ENCODE peak calls at places on chromosomes 16 and 17, in four cellular contexts. One of them, this sample, is unnamed.

GRCh38 chr17:8925141-8925540 is 40.4 kb downstream of the PIK3R5 start:
- DNase-seq in K562: no peak
- DNase-seq in GM12878: no peak
- DNase-seq in H1: no peak
- DNase-seq in this sample: no peak

GRCh38 chr16:1492923-1493745 is at the start of gene TELO2:
- DNase-seq in K562: peak
- DNase-seq in GM12878: no peak
- DNase-seq in H1: peak
- DNase-seq in this sample: peak

GRCh38 chr16:71899171-71899570 is 3.8 kb downstream of the IST1 start:
- DNase-seq in K562: no peak
- DNase-seq in GM12878: no peak
- DNase-seq in H1: no peak
- DNase-seq in this sample: no peak

GRCh38 chr16:82924075-82924854 is 297.5 kb downstream of the CDH13 start:
- DNase-seq in K562: no peak
- DNase-seq in GM12878: no peak
- DNase-seq in H1: no peak
- DNase-seq in this sample: no peak

GRCh38 chr17:80119271-80119791 is 17.9 kb downstream of the GAA start:
- DNase-seq in K562: no peak
- DNase-seq in GM12878: no peak
- DNase-seq in H1: no peak
- DNase-seq in this sample: peak

GRCh38 chr16:86457621-86458456 is 52.5 kb upstream of the FOXF1 start:
- DNase-seq in K562: no peak
- DNase-seq in GM12878: no peak
- DNase-seq in H1: no peak
- DNase-seq in this sample: no peak

GRCh38 chr16:35908942-35909341 is 2449.5 kb downstream of the TP53TG3F start:
- DNase-seq in K562: peak
- DNase-seq in GM12878: no peak
- DNase-seq in H1: no peak
- DNase-seq in this sample: peak

GRCh38 chr17:50479522-50480141 is 972 bp downstream of the RSAD1 start:
- DNase-seq in K562: peak
- DNase-seq in GM12878: peak
- DNase-seq in H1: peak
- DNase-seq in this sample: peak

GRCh38 chr17:68198931-68199836 is 48.7 kb upstream of the AMZ2 start:
- DNase-seq in K562: no peak
- DNase-seq in GM12878: no peak
- DNase-seq in H1: peak
- DNase-seq in this sample: peak

GRCh38 chr16:49496656-49497055 is 123.1 kb downstream of the C16orf78 start:
- DNase-seq in K562: no peak
- DNase-seq in GM12878: no peak
- DNase-seq in H1: no peak
- DNase-seq in this sample: no peak

GRCh38 chr17:77109159-77110005 is 31.4 kb upstream of the SEC14L1 start:
- DNase-seq in K562: no peak
- DNase-seq in GM12878: no peak
- DNase-seq in H1: no peak
- DNase-seq in this sample: no peak

GRCh38 chr17:1647802-1648581 is 1.7 kb downstream of the RILP start:
- DNase-seq in K562: peak
- DNase-seq in GM12878: no peak
- DNase-seq in H1: peak
- DNase-seq in this sample: no peak

GRCh38 chr17:60526726-60527125 is 684 bp upstream of the APPBP2 start:
- DNase-seq in K562: peak
- DNase-seq in GM12878: no peak
- DNase-seq in H1: no peak
- DNase-seq in this sample: peak

GRCh38 chr17:4710693-4711634 is 532 bp downstream of the ARRB2 start:
- DNase-seq in K562: no peak
- DNase-seq in GM12878: no peak
- DNase-seq in H1: no peak
- DNase-seq in this sample: peak

GRCh38 chr17:6551356-6551755 is 5.0 kb downstream of the PITPNM3 start:
- DNase-seq in K562: no peak
- DNase-seq in GM12878: no peak
- DNase-seq in H1: no peak
- DNase-seq in this sample: no peak

GRCh38 chr17:76867578-76868175 is 527 bp upstream of the MGAT5B start:
- DNase-seq in K562: peak
- DNase-seq in GM12878: no peak
- DNase-seq in H1: no peak
- DNase-seq in this sample: peak

GRCh38 chr17:21218101-21218500 is 4.1 kb upstream of the TMEM11 start:
- DNase-seq in K562: peak
- DNase-seq in GM12878: no peak
- DNase-seq in H1: no peak
- DNase-seq in this sample: peak

GRCh38 chr17:79619636-79620206 is 8.9 kb upstream of the RBFOX3 start:
- DNase-seq in K562: no peak
- DNase-seq in GM12878: no peak
- DNase-seq in H1: peak
- DNase-seq in this sample: peak

GRCh38 chr16:2874584-2875362 is 8.2 kb upstream of the FLYWCH2 start:
- DNase-seq in K562: peak
- DNase-seq in GM12878: peak
- DNase-seq in H1: peak
- DNase-seq in this sample: peak

GRCh38 chr16:82016268-82016667 is 5.0 kb upstream of the SDR42E1 start:
- DNase-seq in K562: peak
- DNase-seq in GM12878: no peak
- DNase-seq in H1: no peak
- DNase-seq in this sample: peak

GRCh38 chr17:46877466-46877865 is 26.1 kb downstream of the WNT9B start:
- DNase-seq in K562: no peak
- DNase-seq in GM12878: no peak
- DNase-seq in H1: no peak
- DNase-seq in this sample: no peak

GRCh38 chr17:12545877-12546513 is 119.7 kb upstream of the MYOCD start:
- DNase-seq in K562: peak
- DNase-seq in GM12878: no peak
- DNase-seq in H1: peak
- DNase-seq in this sample: peak

GRCh38 chr17:27544350-27545131 is 86.4 kb upstream of the LGALS9 start:
- DNase-seq in K562: peak
- DNase-seq in GM12878: peak
- DNase-seq in H1: no peak
- DNase-seq in this sample: no peak

GRCh38 chr17:77768475-77768874 is 190.0 kb upstream of the TNRC6C start:
- DNase-seq in K562: no peak
- DNase-seq in GM12878: no peak
- DNase-seq in H1: no peak
- DNase-seq in this sample: no peak

GRCh38 chr16:79821911-79822310 is 221.4 kb upstream of the MAF start:
- DNase-seq in K562: no peak
- DNase-seq in GM12878: no peak
- DNase-seq in H1: no peak
- DNase-seq in this sample: no peak

GRCh38 chr17:17822189-17822978 is 14.4 kb downstream of the SREBF1 start:
- DNase-seq in K562: peak
- DNase-seq in GM12878: no peak
- DNase-seq in H1: no peak
- DNase-seq in this sample: no peak

GRCh38 chr16:15494231-15494630 is 59.8 kb downstream of the BMERB1 start:
- DNase-seq in K562: peak
- DNase-seq in GM12878: no peak
- DNase-seq in H1: no peak
- DNase-seq in this sample: no peak

GRCh38 chr17:62030264-62030663 is 34.8 kb downstream of the MED13 start:
- DNase-seq in K562: no peak
- DNase-seq in GM12878: no peak
- DNase-seq in H1: no peak
- DNase-seq in this sample: no peak

GRCh38 chr16:87463722-87464690 is 28.8 kb downstream of the ZCCHC14 start:
- DNase-seq in K562: peak
- DNase-seq in GM12878: no peak
- DNase-seq in H1: no peak
- DNase-seq in this sample: no peak

GRCh38 chr16:55622930-55623561 is 32.7 kb upstream of the SLC6A2 start:
- DNase-seq in K562: peak
- DNase-seq in GM12878: no peak
- DNase-seq in H1: peak
- DNase-seq in this sample: peak

GRCh38 chr16:35687781-35688180 is 2228.4 kb downstream of the TP53TG3F start:
- DNase-seq in K562: no peak
- DNase-seq in GM12878: no peak
- DNase-seq in H1: no peak
- DNase-seq in this sample: no peak

GRCh38 chr17:66165537-66166123 is 26.3 kb downstream of the CEP112 start:
- DNase-seq in K562: peak
- DNase-seq in GM12878: peak
- DNase-seq in H1: no peak
- DNase-seq in this sample: peak

GRCh38 chr16:7405166-7405565 is 72.5 kb downstream of the RBFOX1 start:
- DNase-seq in K562: peak
- DNase-seq in GM12878: no peak
- DNase-seq in H1: peak
- DNase-seq in this sample: peak
- TF ChIP-seq NRF1 in K562: no peak
- TF ChIP-seq NRF1 in GM12878: no peak
- TF ChIP-seq NRF1 in H1: no peak
- TF ChIP-seq NRF1 in this sample: no peak

GRCh38 chr16:81003610-81004460 is 2.9 kb downstream of the CMC2 start:
- DNase-seq in K562: no peak
- DNase-seq in GM12878: no peak
- DNase-seq in H1: no peak
- DNase-seq in this sample: no peak
- TF ChIP-seq NRF1 in K562: no peak
- TF ChIP-seq NRF1 in GM12878: no peak
- TF ChIP-seq NRF1 in H1: no peak
- TF ChIP-seq NRF1 in this sample: no peak

DNA sequence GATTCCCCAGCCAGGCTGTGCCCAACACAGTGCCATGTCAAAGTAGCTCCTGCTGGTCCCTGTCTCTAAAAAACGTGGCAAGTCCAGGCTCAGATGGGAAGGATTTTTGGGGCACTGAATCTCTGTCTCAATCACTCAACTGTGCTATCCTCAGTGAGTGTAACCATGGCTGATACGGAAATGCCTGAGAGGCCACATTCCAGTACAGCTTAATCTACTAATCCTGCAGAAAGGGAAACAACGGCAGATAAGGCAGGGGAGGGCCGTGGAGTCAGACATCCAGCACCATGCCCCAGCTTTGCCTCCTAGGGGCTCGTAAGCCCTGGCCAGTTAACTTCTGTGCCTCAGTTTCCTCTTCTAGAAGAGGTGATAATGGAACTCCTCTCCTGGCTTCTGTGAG is 251.7 kb downstream of the CPPED1 start:
- DNase-seq in K562: no peak
- DNase-seq in GM12878: no peak
- DNase-seq in H1: no peak
- DNase-seq in this sample: no peak
- TF ChIP-seq NRF1 in K562: no peak
- TF ChIP-seq NRF1 in GM12878: no peak
- TF ChIP-seq NRF1 in H1: no peak
- TF ChIP-seq NRF1 in this sample: no peak

GRCh38 chr17:33523577-33523981 is 230.5 kb upstream of the ASIC2 start:
- DNase-seq in K562: no peak
- DNase-seq in GM12878: no peak
- DNase-seq in H1: no peak
- DNase-seq in this sample: no peak
- TF ChIP-seq NRF1 in K562: no peak
- TF ChIP-seq NRF1 in GM12878: no peak
- TF ChIP-seq NRF1 in H1: no peak
- TF ChIP-seq NRF1 in this sample: no peak